ENCODE peak calls at places on chromosomes 6 and 20, in nine cellular contexts. M is PC-3, A is psoas muscle, T is left ventricle myocardium inferior, J is H7, K is breast epithelium, P is heart left ventricle, E is thyroid gland, D is stomach. O is an unnamed sample. For H3K36me3, the result is how much of the 10 kb centered on the place peaks cover.

GRCh38 chr20:48745330-48745729 is 82.5 kb downstream of the PREX1 start:
- DNase-seq in M (no peak), A (no peak), T (no peak), J (no peak), K (no peak), P (no peak), E (no peak), D (no peak), O (no peak)

GRCh38 chr20:59598625-59599310 is 5.6 kb upstream of the PHACTR3 start:
- DNase-seq in M (peak), A (no peak), T (peak), J (peak), K (no peak), P (peak), E (peak), D (peak), O (peak)

GRCh38 chr6:41545174-41545702 is 943 bp upstream of the FOXP4 start:
- DNase-seq in M (no peak), A (no peak), T (no peak), J (peak), K (no peak), P (no peak), E (no peak), D (no peak), O (no peak)

GRCh38 chr20:44098657-44099056 is 88.3 kb downstream of the JPH2 start:
- DNase-seq in M (no peak), A (no peak), T (no peak), J (no peak), K (no peak), P (no peak), E (no peak), D (no peak), O (no peak)

GRCh38 chr6:51902261-51902764 is 185.1 kb downstream of the PKHD1 start:
- DNase-seq in M (no peak), A (no peak), T (no peak), J (no peak), K (no peak), P (no peak), E (no peak), D (no peak), O (no peak)

GRCh38 chr20:34459209-34459608 is 57.0 kb upstream of the DYNLRB1 start:
- DNase-seq in M (no peak), A (no peak), T (no peak), J (no peak), K (no peak), P (no peak), E (no peak), D (no peak), O (no peak)

GRCh38 chr6:129317931-129318820 is 391.8 kb downstream of the ARHGAP18 start:
- DNase-seq in M (peak), A (no peak), T (no peak), J (peak), K (no peak), P (no peak), E (no peak), D (no peak), O (peak)

GRCh38 chr6:3337521-3338350 is 79.0 kb downstream of the PSMG4 start:
- DNase-seq in M (peak), A (no peak), T (no peak), J (peak), K (no peak), P (no peak), E (no peak), D (no peak), O (peak)

GRCh38 chr6:102344769-102345168 is 951.3 kb downstream of the GRIK2 start:
- DNase-seq in M (no peak), A (no peak), T (no peak), J (no peak), K (no peak), P (no peak), E (no peak), D (no peak), O (no peak)

GRCh38 chr20:17867119-17867518 is 101.5 kb downstream of the SNX5 start:
- DNase-seq in M (no peak), A (no peak), T (no peak), J (no peak), K (no peak), P (no peak), E (no peak), D (no peak), O (no peak)

GRCh38 chr6:24376875-24377274 is 19.0 kb upstream of the DCDC2 start:
- DNase-seq in M (no peak), A (no peak), T (no peak), J (no peak), K (no peak), P (no peak), E (no peak), D (no peak), O (no peak)

GRCh38 chr20:24350923-24351368 is 118.5 kb upstream of the SYNDIG1 start:
- DNase-seq in M (no peak), A (no peak), T (no peak), J (no peak), K (no peak), P (no peak), E (no peak), D (no peak), O (no peak)

GRCh38 chr6:91340998-91341397 is 754.1 kb upstream of the MAP3K7 start:
- DNase-seq in M (no peak), A (no peak), T (no peak), J (no peak), K (no peak), P (no peak), E (no peak), D (no peak), O (no peak)

GRCh38 chr6:5128351-5128750 is 43.2 kb downstream of the PPP1R3G start:
- DNase-seq in M (no peak), A (no peak), T (no peak), J (no peak), K (no peak), P (no peak), E (no peak), D (no peak), O (no peak)

GRCh38 chr6:134400941-134401340 is 83.0 kb upstream of the SGK1 start:
- DNase-seq in M (peak), A (no peak), T (no peak), J (no peak), K (no peak), P (no peak), E (no peak), D (no peak), O (peak)

GRCh38 chr20:12955611-12956010 is 53.2 kb upstream of the SPTLC3 start:
- DNase-seq in M (no peak), A (no peak), T (no peak), J (no peak), K (no peak), P (no peak), E (no peak), D (no peak), O (no peak)

GRCh38 chr20:21352703-21353102 is 44.6 kb downstream of the NKX2-4 start:
- DNase-seq in M (peak), A (no peak), T (no peak), J (no peak), K (no peak), P (no peak), E (no peak), D (no peak), O (peak)

GRCh38 chr20:40617594-40617993 is 71.4 kb downstream of the MAFB start:
- DNase-seq in M (no peak), A (no peak), T (no peak), J (no peak), K (no peak), P (no peak), E (no peak), D (no peak), O (no peak)

GRCh38 chr20:24470031-24470781 is 777 bp downstream of the SYNDIG1 start:
- DNase-seq in M (no peak), A (no peak), T (no peak), J (peak), K (no peak), P (no peak), E (peak), D (no peak), O (no peak)

GRCh38 chr20:17863577-17864292 is 104.9 kb downstream of the SNX5 start:
- DNase-seq in M (no peak), A (no peak), T (no peak), J (no peak), K (no peak), P (peak), E (peak), D (peak), O (no peak)

GRCh38 chr6:123759472-123759871 is 44.2 kb upstream of the NKAIN2 start:
- DNase-seq in M (no peak), A (no peak), T (no peak), J (no peak), K (no peak), P (no peak), E (no peak), D (no peak), O (no peak)

GRCh38 chr6:35238843-35239289 is 20.7 kb upstream of the ZNF76 start:
- DNase-seq in M (no peak), A (no peak), T (peak), J (peak), K (no peak), P (peak), E (peak), D (no peak), O (no peak)

GRCh38 chr6:123808556-123808955 is 4.9 kb downstream of the NKAIN2 start:
- DNase-seq in M (no peak), A (no peak), T (no peak), J (no peak), K (peak), P (no peak), E (peak), D (no peak), O (peak)

GRCh38 chr6:134420638-134421181 is 102.8 kb upstream of the SGK1 start:
- DNase-seq in M (peak), A (no peak), T (no peak), J (no peak), K (no peak), P (no peak), E (no peak), D (no peak), O (peak)

GRCh38 chr6:3176562-3177355 is 19.4 kb upstream of the TUBB2A start:
- DNase-seq in M (peak), A (no peak), T (no peak), J (no peak), K (no peak), P (no peak), E (no peak), D (no peak), O (peak)

GRCh38 chr20:43535370-43536004 is 23.3 kb upstream of the SGK2 start:
- DNase-seq in M (no peak), A (no peak), T (no peak), J (no peak), K (no peak), P (no peak), E (no peak), D (no peak), O (no peak)

GRCh38 chr6:148525453-148525852 is 182.8 kb downstream of the SASH1 start:
- DNase-seq in M (peak), A (no peak), T (no peak), J (no peak), K (no peak), P (no peak), E (no peak), D (no peak), O (no peak)

GRCh38 chr20:52924411-52925271 is 47.5 kb upstream of the TSHZ2 start:
- DNase-seq in M (no peak), A (no peak), T (no peak), J (no peak), K (no peak), P (no peak), E (no peak), D (no peak), O (peak)

GRCh38 chr6:163415620-163416379 is 1.3 kb downstream of the QKI start:
- DNase-seq in M (peak), A (peak), T (peak), J (peak), K (no peak), P (peak), E (peak), D (peak), O (peak)

GRCh38 chr20:33272155-33272873 is 10.7 kb upstream of the BPIFB1 start:
- DNase-seq in M (no peak), A (no peak), T (no peak), J (no peak), K (no peak), P (no peak), E (no peak), D (no peak), O (no peak)

GRCh38 chr6:46044876-46045617 is 29.4 kb upstream of the CLIC5 start:
- DNase-seq in M (peak), A (peak), T (peak), J (no peak), K (peak), P (peak), E (no peak), D (peak), O (peak)

GRCh38 chr6:2296781-2297180 is 51.4 kb upstream of the GMDS start:
- DNase-seq in M (no peak), A (no peak), T (no peak), J (peak), K (no peak), P (no peak), E (no peak), D (no peak), O (no peak)

GRCh38 chr20:46751856-46752255 is 42.4 kb downstream of the SLC2A10 start:
- DNase-seq in M (peak), A (no peak), T (no peak), J (peak), K (no peak), P (no peak), E (no peak), D (no peak), O (no peak)

GRCh38 chr6:139311826-139312225 is 20.0 kb upstream of the TXLNB start:
- DNase-seq in M (no peak), A (no peak), T (no peak), J (no peak), K (no peak), P (no peak), E (no peak), D (no peak), O (peak)

GRCh38 chr20:51461306-51461705 is 81.2 kb downstream of the NFATC2 start:
- DNase-seq in M (no peak), A (no peak), T (no peak), J (no peak), K (no peak), P (no peak), E (no peak), D (no peak), O (no peak)
- H3K36me3 ChIP-seq in M (under half), A (under half), T (under half), J (under half), K (under half), P (under half), E (under half), D (half or more), O (under half)

GRCh38 chr6:18241208-18241836 is 23.0 kb downstream of the DEK start:
- DNase-seq in M (peak), A (no peak), T (no peak), J (no peak), K (no peak), P (no peak), E (no peak), D (no peak), O (peak)
- H3K36me3 ChIP-seq in M (half or more), A (under half), T (half or more), J (under half), K (under half), P (half or more), E (under half), D (half or more), O (under half)

DNA sequence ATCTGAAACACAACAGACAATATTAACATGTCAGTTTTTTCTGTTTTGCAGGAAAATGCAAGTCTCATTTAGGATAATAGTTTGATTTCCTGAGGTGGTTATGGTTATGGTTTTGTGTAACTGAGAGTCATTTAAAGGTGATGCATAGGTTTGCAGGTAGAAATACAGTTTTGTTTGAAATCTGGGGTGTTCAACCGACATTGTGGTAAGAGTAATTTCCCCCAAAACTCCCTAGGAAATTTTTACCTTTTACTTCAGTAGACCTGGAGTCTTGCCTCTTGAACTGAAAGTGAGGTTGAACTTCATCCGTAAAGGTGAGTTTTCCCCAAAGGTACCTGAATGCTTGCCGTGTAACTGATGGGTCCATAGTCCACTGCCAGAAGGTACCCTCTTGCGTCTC is 71.4 kb downstream of the JARID2 start:
- DNase-seq in M (no peak), A (no peak), T (no peak), J (no peak), K (no peak), P (no peak), E (no peak), D (no peak), O (no peak)
- H3K36me3 ChIP-seq in M (under half), A (under half), T (under half), J (under half), K (under half), P (under half), E (under half), D (under half), O (under half)

GRCh38 chr6:165585060-165585459 is 78.0 kb downstream of the PDE10A start:
- DNase-seq in M (peak), A (no peak), T (no peak), J (no peak), K (no peak), P (no peak), E (no peak), D (no peak), O (peak)
- H3K36me3 ChIP-seq in M (under half), A (under half), T (under half), J (under half), K (under half), P (under half), E (under half), D (under half), O (under half)

GRCh38 chr6:131885237-131885636 is 65.9 kb downstream of the CCN2 start:
- DNase-seq in M (no peak), A (no peak), T (no peak), J (no peak), K (no peak), P (no peak), E (no peak), D (no peak), O (no peak)
- H3K36me3 ChIP-seq in M (under half), A (under half), T (under half), J (under half), K (under half), P (under half), E (under half), D (under half), O (under half)

GRCh38 chr6:145886228-145886956 is 71.8 kb upstream of the FBXO30 start:
- DNase-seq in M (peak), A (no peak), T (no peak), J (no peak), K (no peak), P (no peak), E (no peak), D (no peak), O (no peak)
- H3K36me3 ChIP-seq in M (under half), A (under half), T (under half), J (under half), K (under half), P (under half), E (under half), D (under half), O (under half)

DNA sequence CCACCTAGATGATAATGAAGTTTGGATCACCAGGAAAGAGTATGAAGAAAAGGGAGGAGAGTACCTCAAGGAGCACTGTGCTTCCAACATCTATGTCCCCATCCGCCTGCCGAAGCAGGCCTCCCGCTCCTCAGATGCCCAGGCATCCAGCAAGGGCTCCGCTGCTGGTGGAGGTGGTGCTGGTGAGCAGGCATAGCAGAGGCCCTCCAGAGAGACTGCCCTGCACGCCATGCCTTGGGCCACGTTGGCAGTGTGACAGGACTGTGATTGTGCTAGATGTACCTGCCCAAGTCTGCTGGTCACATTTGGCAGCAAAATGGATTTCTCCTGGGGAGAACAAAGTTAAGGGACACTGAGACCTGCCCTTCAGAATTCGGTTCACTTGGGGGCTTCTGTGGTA is 23.4 kb downstream of the ACTR5 start:
- DNase-seq in M (no peak), A (no peak), T (no peak), J (no peak), K (no peak), P (no peak), E (no peak), D (no peak), O (no peak)
- H3K36me3 ChIP-seq in M (under half), A (under half), T (half or more), J (under half), K (under half), P (half or more), E (under half), D (half or more), O (under half)

GRCh38 chr20:62315773-62316172 is 13.0 kb downstream of the ADRM1 start:
- DNase-seq in M (no peak), A (no peak), T (no peak), J (no peak), K (no peak), P (no peak), E (no peak), D (no peak), O (no peak)

GRCh38 chr20:62318411-62319345 is 15.9 kb downstream of the ADRM1 start:
- DNase-seq in M (peak), A (no peak), T (no peak), J (no peak), K (no peak), P (peak), E (no peak), D (no peak), O (no peak)

GRCh38 chr20:62317167-62317655 is 14.4 kb downstream of the ADRM1 start:
- DNase-seq in M (no peak), A (no peak), T (no peak), J (no peak), K (no peak), P (no peak), E (no peak), D (no peak), O (no peak)

GRCh38 chr20:62314711-62315302 is 12.0 kb downstream of the ADRM1 start:
- DNase-seq in M (no peak), A (no peak), T (no peak), J (no peak), K (no peak), P (no peak), E (no peak), D (no peak), O (no peak)

GRCh38 chr20:62316331-62317166 is 13.8 kb downstream of the ADRM1 start:
- DNase-seq in M (no peak), A (no peak), T (no peak), J (no peak), K (peak), P (no peak), E (no peak), D (no peak), O (peak)
- H3K36me3 ChIP-seq in M (half or more), A (under half), T (half or more), J (half or more), K (under half), P (half or more), E (half or more), D (half or more), O (half or more)

O was measured in bronchial epithelial cell.